ENCODE peak calls at places on chromosomes 11 and 22, in four cellular contexts. M, Q, H and X are unnamed samples. For H3K36me3, the result is how much of the 10 kb centered on the place peaks cover.

GRCh38 chr11:62922653-62923371 is 1.6 kb upstream of the CHRM1 start:
- DNase-seq in M (no peak), H (no peak), Q (no peak), X (no peak)

GRCh38 chr11:33891714-33892327 is at the start of gene LMO2:
- DNase-seq in H (no peak), M (no peak), Q (no peak), X (peak)

GRCh38 chr11:61524963-61525587 is 16.5 kb downstream of the LRRC10B start:
- DNase-seq in H (no peak), M (no peak), Q (no peak), X (no peak)

GRCh38 chr22:21866821-21867527 is 471 bp downstream of the MAPK1 start:
- DNase-seq in M (peak), H (peak), Q (peak), X (no peak)

GRCh38 chr11:61733120-61733978 is 19.1 kb upstream of the MYRF start:
- DNase-seq in Q (peak), M (peak), H (peak), X (peak)

GRCh38 chr11:85626496-85626895 is 648 bp downstream of the DLG2 start:
- DNase-seq in H (no peak), Q (peak), M (peak), X (peak)

GRCh38 chr11:115488945-115489344 is 15.3 kb downstream of the CADM1 start:
- DNase-seq in M (no peak), Q (no peak), H (no peak), X (no peak)

GRCh38 chr11:65858354-65859133 is 564 bp upstream of the CFL1 start:
- DNase-seq in Q (no peak), M (no peak), H (no peak), X (no peak)

GRCh38 chr11:556175-556699 is 4.3 kb downstream of the LMNTD2 start:
- DNase-seq in H (no peak), M (no peak), Q (no peak), X (no peak)

GRCh38 chr11:96141649-96142048 is 201.3 kb downstream of the MAML2 start:
- DNase-seq in H (no peak), M (no peak), Q (no peak), X (no peak)

GRCh38 chr11:33567004-33567403 is 133.6 kb downstream of the C11orf91 start:
- DNase-seq in M (no peak), Q (no peak), H (no peak), X (no peak)

GRCh38 chr11:116603783-116604323 is 168.9 kb downstream of the BUD13 start:
- DNase-seq in H (no peak), Q (no peak), M (peak), X (no peak)

GRCh38 chr11:78759067-78759466 is 184.4 kb upstream of the NARS2 start:
- DNase-seq in M (no peak), Q (no peak), H (no peak), X (no peak)

GRCh38 chr11:73931039-73931645 is 19.7 kb upstream of the DNAJB13 start:
- DNase-seq in M (no peak), H (no peak), Q (no peak), X (no peak)

GRCh38 chr11:11349870-11350325 is 3.2 kb downstream of the CSNK2A3 start:
- DNase-seq in M (no peak), Q (no peak), H (no peak), X (no peak)

GRCh38 chr11:117179048-117179999 is 781 bp downstream of the SIDT2 start:
- DNase-seq in M (peak), H (peak), Q (peak), X (no peak)

GRCh38 chr22:44846726-44847275 is 94.4 kb downstream of the ARHGAP8 start:
- DNase-seq in H (no peak), Q (no peak), M (no peak), X (no peak)

GRCh38 chr11:94855666-94856065 is 87.5 kb downstream of the AMOTL1 start:
- DNase-seq in Q (no peak), H (no peak), M (no peak), X (no peak)

GRCh38 chr11:71256080-71256479 is 3.7 kb upstream of the SHANK2 start:
- DNase-seq in M (peak), Q (no peak), H (no peak), X (no peak)

GRCh38 chr11:94297967-94298576 is 6.3 kb upstream of the IZUMO1R start:
- DNase-seq in M (no peak), H (no peak), Q (no peak), X (no peak)

GRCh38 chr22:38733329-38734202 is 22.2 kb downstream of the SUN2 start:
- DNase-seq in H (peak), M (peak), Q (peak), X (peak)

GRCh38 chr11:71518506-71519471 is 8.3 kb upstream of the KRTAP5-7 start:
- DNase-seq in H (no peak), Q (no peak), M (no peak), X (no peak)

GRCh38 chr11:13965337-13965736 is 2.8 kb downstream of the SPON1 start:
- DNase-seq in H (peak), M (no peak), Q (peak), X (no peak)

GRCh38 chr22:32699686-32700085 is 101.8 kb upstream of the TIMP3 start:
- DNase-seq in M (no peak), Q (no peak), H (no peak), X (no peak)

GRCh38 chr11:40797981-40798380 is 661.5 kb downstream of the LRRC4C start:
- DNase-seq in M (no peak), Q (no peak), H (no peak), X (no peak)

GRCh38 chr22:46053563-46054090 is 76.7 kb upstream of the WNT7B start:
- DNase-seq in H (peak), M (peak), Q (peak), X (no peak)

GRCh38 chr11:133964946-133965632 is 8.3 kb upstream of the IGSF9B start:
- DNase-seq in Q (no peak), M (peak), H (no peak), X (no peak)

GRCh38 chr11:71420455-71421241 is 27.5 kb downstream of the DHCR7 start:
- DNase-seq in H (peak), Q (no peak), M (no peak), X (no peak)

GRCh38 chr11:39341461-39341860 is 2118.0 kb downstream of the LRRC4C start:
- DNase-seq in M (no peak), H (no peak), Q (no peak), X (no peak)

GRCh38 chr11:3146612-3147256 is 18.4 kb downstream of the OSBPL5 start:
- DNase-seq in Q (no peak), M (no peak), H (no peak), X (no peak)

GRCh38 chr11:74322667-74323066 is 11.2 kb upstream of the P4HA3 start:
- DNase-seq in M (peak), H (no peak), Q (no peak), X (peak)

GRCh38 chr11:43503417-43503816 is 144.7 kb downstream of the TTC17 start:
- DNase-seq in H (no peak), M (no peak), Q (no peak), X (no peak)

GRCh38 chr22:47310601-47311000 is 548.2 kb downstream of the TBC1D22A start:
- DNase-seq in M (no peak), H (no peak), Q (no peak), X (no peak)

GRCh38 chr22:33210129-33210784 is 152.1 kb upstream of the SYN3 start:
- DNase-seq in M (no peak), H (peak), Q (peak), X (no peak)

GRCh38 chr11:4607782-4608666 is at the start of gene TRIM68:
- DNase-seq in Q (peak), H (peak), M (peak), X (peak)

GRCh38 chr11:22466809-22467208 is 128.6 kb downstream of the SLC17A6 start:
- DNase-seq in M (no peak), Q (no peak), H (no peak), X (no peak)

GRCh38 chr22:29531419-29531818 is 22.1 kb downstream of the THOC5 start:
- DNase-seq in Q (no peak), M (no peak), H (no peak), X (no peak)

GRCh38 chr22:41354979-41355378 is 26.8 kb upstream of the TEF start:
- DNase-seq in H (no peak), Q (no peak), M (no peak), X (no peak)
- H3K36me3 ChIP-seq in H (under half), Q (half or more), M (under half), X (under half)

GRCh38 chr22:20531154-20531403 is 23.7 kb downstream of the MED15 start:
- DNase-seq in M (no peak), H (no peak), Q (no peak), X (no peak)
- TF ChIP-seq POLR2A in M (no peak), H (no peak), Q (no peak), X (no peak)

DNA sequence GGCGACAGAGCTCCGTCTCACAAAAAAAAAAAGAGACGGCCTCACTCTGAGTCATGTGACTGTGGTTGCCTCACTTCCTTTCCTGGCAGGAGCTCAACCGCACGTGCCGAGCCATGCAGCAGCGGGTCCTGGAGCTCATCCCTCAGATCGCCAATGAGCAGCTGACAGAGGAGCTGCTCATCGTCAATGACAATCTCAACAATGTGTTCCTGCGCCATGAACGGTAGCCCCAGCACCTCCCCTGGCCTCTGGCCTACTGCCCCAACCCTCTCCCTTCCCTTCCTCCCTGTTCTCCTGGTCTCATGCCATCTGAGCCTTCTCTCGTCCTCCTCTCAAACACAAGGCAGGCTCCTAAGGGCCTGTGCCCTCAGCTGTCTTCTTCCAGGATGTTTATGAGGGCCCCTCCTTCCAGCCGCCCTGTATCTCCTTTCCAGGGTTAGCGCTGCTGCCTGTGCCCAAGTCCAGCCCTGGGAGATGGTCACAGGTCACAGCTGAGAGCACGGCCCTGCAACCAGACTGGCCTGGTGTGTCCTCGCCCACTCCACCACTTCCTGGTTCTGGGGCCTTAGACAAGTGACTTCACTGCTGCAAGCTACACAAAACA is 30.7 kb downstream of the TOM1 start:
- DNase-seq in H (peak), Q (peak), M (peak), X (peak)
- H3K36me3 ChIP-seq in H (under half), Q (half or more), M (under half), X (half or more)

GRCh38 chr11:102530558-102530957 is at the start of gene MMP7:
- DNase-seq in Q (no peak), M (no peak), H (no peak), X (no peak)
- TF ChIP-seq POLR2A in Q (no peak), M (no peak), H (no peak), X (no peak)

DNA sequence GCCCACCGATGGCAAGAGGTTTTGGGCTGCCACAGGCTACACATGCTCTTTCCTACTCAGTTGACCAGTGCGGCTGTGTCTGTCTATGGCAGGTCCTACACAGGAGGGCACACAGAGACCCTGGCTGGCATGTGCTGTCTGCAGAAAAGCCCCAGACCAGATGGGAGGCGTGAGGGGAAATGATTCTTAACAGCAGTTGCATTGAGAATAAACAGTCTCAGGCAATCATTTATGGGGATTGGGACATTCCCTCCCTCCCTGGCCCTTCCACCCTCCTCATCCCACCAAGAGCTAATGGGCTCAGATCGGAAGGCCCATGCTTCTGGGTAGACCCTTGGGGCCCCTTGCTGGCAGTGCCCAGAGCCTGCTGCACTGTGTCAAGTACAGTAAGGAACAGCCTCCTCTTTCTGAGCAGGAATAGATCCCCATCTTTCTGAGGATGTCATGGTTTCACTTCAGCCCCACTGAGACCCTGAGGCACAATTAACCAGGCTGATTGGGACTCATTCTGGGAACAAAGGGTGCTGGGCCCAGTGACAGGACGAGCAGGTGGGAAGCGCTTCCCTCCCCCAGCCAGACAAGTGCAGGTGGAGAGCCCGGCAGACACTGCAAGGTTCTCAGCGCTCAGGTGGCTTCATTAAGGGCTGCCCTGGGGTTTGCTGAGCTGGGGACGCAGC is 28.3 kb downstream of the TSPAN18 start:
- DNase-seq in M (no peak), H (no peak), Q (no peak), X (no peak)
- H3K36me3 ChIP-seq in M (under half), H (under half), Q (under half), X (under half)

GRCh38 chr22:23895599-23896144 is 1.5 kb downstream of the MIF start:
- DNase-seq in M (no peak), H (no peak), Q (no peak), X (no peak)
- TF ChIP-seq POLR2A in M (no peak), H (no peak), Q (no peak), X (no peak)

GRCh38 chr11:121487191-121487590 is 34.4 kb upstream of the SORL1-AS1 start:
- DNase-seq in M (no peak), Q (no peak), H (no peak), X (no peak)

GRCh38 chr11:121486054-121486453 is 33.3 kb upstream of the SORL1-AS1 start:
- DNase-seq in Q (no peak), M (no peak), H (no peak), X (no peak)

GRCh38 chr11:121489823-121490222 is 37.1 kb upstream of the SORL1-AS1 start:
- DNase-seq in H (no peak), M (no peak), Q (no peak), X (no peak)

GRCh38 chr11:121488145-121488544 is 35.4 kb upstream of the SORL1-AS1 start:
- DNase-seq in M (no peak), H (no peak), Q (no peak), X (no peak)

GRCh38 chr11:121488641-121489040 is 35.9 kb upstream of the SORL1-AS1 start:
- DNase-seq in Q (no peak), M (no peak), H (no peak), X (no peak)
- H3K36me3 ChIP-seq in Q (half or more), M (under half), H (under half), X (under half)

GRCh38 chr11:105456950-105457349 is 152.9 kb upstream of the GRIA4 start:
- DNase-seq in Q (no peak), M (no peak), H (no peak), X (no peak)

GRCh38 chr11:105458071-105458470 is 151.8 kb upstream of the GRIA4 start:
- DNase-seq in H (no peak), M (no peak), Q (no peak), X (no peak)
- TF ChIP-seq POLR2A in H (no peak), M (no peak), Q (no peak), X (no peak)